ENCODE peak calls at places on chromosomes 1 and 21, in ten cellular contexts. P is progenitor cell of endocrine pancreas; K is AG10803; D is LoVo; N is dorsolateral prefrontal cortex; B is activated CD4-positive, alpha-beta T cell treated with anti-CD3 and anti-CD28 coated beads, Interleukin-2, amount 50 U/mL, for 1 hour; E is foreskin fibroblast; X is stimulated activated CD4-positive, alpha-beta T cell treated with anti-CD3 and anti-CD28 coated beads, Interleukin-4, amount 100 ng/mL, for 24 hours; Q is activated T-cell treated with anti-CD3 and anti-CD28 coated beads for 1 hour; F is NCI-H345. L is an unnamed sample.

GRCh38 chr1:230940848-230941247 is 37.8 kb downstream of the TTC13 start:
- DNase-seq in P (no peak), K (peak), D (no peak), N (no peak), B (no peak), E (peak), X (no peak), Q (no peak), F (no peak), L (no peak)

GRCh38 chr1:24754229-24754628 is 9.0 kb downstream of the CLIC4 start:
- DNase-seq in P (no peak), K (peak), D (no peak), N (no peak), B (no peak), E (no peak), X (no peak), Q (no peak), F (no peak), L (no peak)

GRCh38 chr1:14742181-14742980 is 143.9 kb downstream of the KAZN start:
- DNase-seq in P (no peak), K (peak), D (peak), N (no peak), B (no peak), E (peak), X (no peak), Q (no peak), F (peak), L (no peak)

GRCh38 chr1:223556414-223557124 is 108.9 kb downstream of the CAPN8 start:
- DNase-seq in P (peak), K (peak), D (peak), N (no peak), B (peak), E (peak), X (peak), Q (no peak), F (peak), L (peak)

GRCh38 chr1:47644216-47644581 is 206.4 kb downstream of the FOXD2 start:
- DNase-seq in P (no peak), K (peak), D (no peak), N (no peak), B (no peak), E (no peak), X (no peak), Q (no peak), F (no peak), L (no peak)

GRCh38 chr1:80656011-80656627 is 1144.6 kb upstream of the ADGRL2 start:
- DNase-seq in P (peak), K (no peak), D (no peak), N (no peak), B (no peak), E (no peak), X (no peak), Q (no peak), F (peak), L (no peak)

GRCh38 chr1:47618222-47618720 is 180.4 kb downstream of the FOXD2 start:
- DNase-seq in P (no peak), K (no peak), D (no peak), N (no peak), B (no peak), E (no peak), X (no peak), Q (no peak), F (no peak), L (no peak)

GRCh38 chr1:12196641-12197482 is 30.1 kb downstream of the TNFRSF1B start:
- DNase-seq in P (no peak), K (no peak), D (no peak), N (no peak), B (no peak), E (no peak), X (no peak), Q (no peak), F (no peak), L (no peak)

GRCh38 chr1:190177555-190177954 is 300.1 kb downstream of the BRINP3 start:
- DNase-seq in P (no peak), K (no peak), D (no peak), N (no peak), B (no peak), E (no peak), X (no peak), Q (no peak), F (no peak), L (no peak)

GRCh38 chr1:63486679-63487078 is 36.3 kb downstream of the ITGB3BP start:
- DNase-seq in P (no peak), K (peak), D (no peak), N (no peak), B (no peak), E (no peak), X (no peak), Q (no peak), F (no peak), L (no peak)

GRCh38 chr1:161115132-161115711 is 2.6 kb downstream of the PFDN2 start:
- DNase-seq in P (no peak), K (peak), D (peak), N (no peak), B (no peak), E (peak), X (peak), Q (no peak), F (no peak), L (no peak)

GRCh38 chr1:56302878-56303277 is 276.5 kb downstream of the PLPP3 start:
- DNase-seq in P (no peak), K (no peak), D (no peak), N (no peak), B (no peak), E (no peak), X (no peak), Q (no peak), F (no peak), L (no peak)

GRCh38 chr1:231416896-231417295 is 5.2 kb downstream of the EGLN1 start:
- DNase-seq in P (no peak), K (no peak), D (no peak), N (no peak), B (no peak), E (no peak), X (no peak), Q (no peak), F (no peak), L (no peak)

GRCh38 chr1:151508721-151509292 is 2.4 kb upstream of the CGN start:
- DNase-seq in P (no peak), K (no peak), D (peak), N (no peak), B (no peak), E (no peak), X (no peak), Q (no peak), F (no peak), L (no peak)

GRCh38 chr1:214445846-214446614 is 105.4 kb downstream of the PTPN14 start:
- DNase-seq in P (no peak), K (peak), D (peak), N (no peak), B (no peak), E (peak), X (no peak), Q (no peak), F (no peak), L (no peak)

GRCh38 chr1:28239004-28239403 is 3.1 kb downstream of the ATP5IF1 start:
- DNase-seq in P (no peak), K (no peak), D (no peak), N (no peak), B (no peak), E (no peak), X (no peak), Q (no peak), F (no peak), L (no peak)

GRCh38 chr1:202012544-202013478 is 2.4 kb downstream of the ELF3 start:
- DNase-seq in P (no peak), K (no peak), D (no peak), N (no peak), B (no peak), E (no peak), X (no peak), Q (no peak), F (no peak), L (no peak)

GRCh38 chr21:37821791-37822450 is 94.3 kb downstream of the KCNJ6 start:
- DNase-seq in P (no peak), K (no peak), D (no peak), N (no peak), B (no peak), E (no peak), X (no peak), Q (no peak), F (no peak), L (no peak)

GRCh38 chr1:19635646-19636045 is 8.5 kb upstream of the NBL1 start:
- DNase-seq in P (no peak), K (no peak), D (no peak), N (no peak), B (no peak), E (no peak), X (no peak), Q (no peak), F (no peak), L (no peak)

GRCh38 chr1:194658090-194658439 is 1471.7 kb upstream of the B3GALT2 start:
- DNase-seq in P (no peak), K (no peak), D (peak), N (no peak), B (no peak), E (peak), X (no peak), Q (no peak), F (no peak), L (no peak)

GRCh38 chr1:93732514-93732913 is 50.9 kb upstream of the BCAR3 start:
- DNase-seq in P (no peak), K (no peak), D (no peak), N (no peak), B (no peak), E (no peak), X (no peak), Q (no peak), F (no peak), L (no peak)

L was measured in NCI-H1092.